ENCODE peak calls at places on chromosome 13, in ten cellular contexts. C is cardiac muscle cell; B is CD8-positive, alpha-beta T cell; V is left ventricle myocardium inferior; K is stomach; F is psoas muscle; W is adrenal gland; O is spleen; E is lung; J is PC-3. N is an unnamed sample. For H3K4me1, the result is how much of the 10 kb centered on the place peaks cover.

GRCh38 chr13:80529734-80530133 is 188.8 kb upstream of the SPRY2 start:
- DNase-seq in C (no peak), B (no peak), V (no peak), K (no peak), F (no peak), W (no peak), O (no peak), E (no peak), J (peak), N (no peak)

GRCh38 chr13:50838031-50838430 is 5.5 kb downstream of the DLEU7 start:
- DNase-seq in C (no peak), B (no peak), V (no peak), K (no peak), F (no peak), W (no peak), O (no peak), E (no peak), J (no peak), N (no peak)

GRCh38 chr13:38967446-38967845 is 23.2 kb downstream of the STOML3 start:
- DNase-seq in C (no peak), B (no peak), V (no peak), K (no peak), F (no peak), W (no peak), O (no peak), E (no peak), J (no peak), N (no peak)

GRCh38 chr13:59086147-59086546 is 1077.6 kb downstream of the DIAPH3 start:
- DNase-seq in C (peak), B (no peak), V (no peak), K (no peak), F (no peak), W (no peak), O (no peak), E (no peak), J (peak), N (no peak)

GRCh38 chr13:111976474-111977183 is 90.3 kb upstream of the SOX1 start:
- DNase-seq in C (no peak), B (no peak), V (no peak), K (no peak), F (no peak), W (no peak), O (no peak), E (no peak), J (no peak), N (no peak)

GRCh38 chr13:73141292-73141771 is 82.5 kb downstream of the KLF5 start:
- DNase-seq in C (peak), B (no peak), V (no peak), K (peak), F (no peak), W (no peak), O (no peak), E (no peak), J (no peak), N (no peak)

GRCh38 chr13:113053376-113053775 is 52.2 kb upstream of the F7 start:
- DNase-seq in C (no peak), B (no peak), V (no peak), K (no peak), F (no peak), W (no peak), O (peak), E (no peak), J (no peak), N (no peak)

GRCh38 chr13:50901701-50902100 is 7.9 kb upstream of the RNASEH2B start:
- DNase-seq in C (no peak), B (no peak), V (no peak), K (no peak), F (no peak), W (no peak), O (no peak), E (no peak), J (no peak), N (no peak)

GRCh38 chr13:113654591-113655357 is 3.2 kb downstream of the ATP4B start:
- DNase-seq in C (no peak), B (no peak), V (peak), K (peak), F (no peak), W (peak), O (peak), E (no peak), J (no peak), N (no peak)

DNA sequence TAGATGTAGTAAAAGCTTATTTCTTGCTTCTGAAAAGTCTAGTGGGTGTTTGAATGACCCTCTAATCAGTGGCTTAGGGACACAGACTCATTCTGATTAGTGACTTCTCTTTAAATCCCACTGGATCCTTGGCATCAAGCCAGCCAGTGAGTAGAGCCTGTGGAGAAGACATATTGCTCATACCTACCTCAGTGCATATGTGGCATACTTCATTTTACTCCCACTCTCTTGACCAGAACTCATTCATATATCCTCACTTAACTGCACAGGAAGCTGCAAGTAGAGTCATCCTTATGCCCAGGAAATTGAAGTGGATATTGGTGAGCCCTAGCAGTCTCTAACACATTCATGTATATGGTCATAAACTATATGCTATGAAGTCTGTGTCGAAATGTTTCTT is 148.3 kb downstream of the PDS5B start:
- DNase-seq in C (peak), B (no peak), V (no peak), K (no peak), F (no peak), W (peak), O (no peak), E (no peak), J (peak), N (no peak)
- H3K4me1 ChIP-seq in C (under half), B (under half), V (under half), K (under half), F (under half), W (under half), O (under half), E (under half), J (under half), N (under half)

GRCh38 chr13:26718872-26719271 is 41.7 kb downstream of the GPR12 start:
- DNase-seq in C (no peak), B (no peak), V (no peak), K (no peak), F (no peak), W (no peak), O (no peak), E (no peak), J (no peak), N (no peak)

GRCh38 chr13:26716984-26717383 is 43.6 kb downstream of the GPR12 start:
- DNase-seq in C (no peak), B (no peak), V (no peak), K (no peak), F (no peak), W (no peak), O (no peak), E (no peak), J (no peak), N (no peak)

GRCh38 chr13:26721251-26721939 is 39.2 kb downstream of the GPR12 start:
- DNase-seq in C (no peak), B (peak), V (no peak), K (peak), F (peak), W (no peak), O (peak), E (no peak), J (no peak), N (no peak)

GRCh38 chr13:26718146-26718545 is 42.4 kb downstream of the GPR12 start:
- DNase-seq in C (no peak), B (no peak), V (no peak), K (no peak), F (no peak), W (no peak), O (no peak), E (no peak), J (no peak), N (no peak)

DNA sequence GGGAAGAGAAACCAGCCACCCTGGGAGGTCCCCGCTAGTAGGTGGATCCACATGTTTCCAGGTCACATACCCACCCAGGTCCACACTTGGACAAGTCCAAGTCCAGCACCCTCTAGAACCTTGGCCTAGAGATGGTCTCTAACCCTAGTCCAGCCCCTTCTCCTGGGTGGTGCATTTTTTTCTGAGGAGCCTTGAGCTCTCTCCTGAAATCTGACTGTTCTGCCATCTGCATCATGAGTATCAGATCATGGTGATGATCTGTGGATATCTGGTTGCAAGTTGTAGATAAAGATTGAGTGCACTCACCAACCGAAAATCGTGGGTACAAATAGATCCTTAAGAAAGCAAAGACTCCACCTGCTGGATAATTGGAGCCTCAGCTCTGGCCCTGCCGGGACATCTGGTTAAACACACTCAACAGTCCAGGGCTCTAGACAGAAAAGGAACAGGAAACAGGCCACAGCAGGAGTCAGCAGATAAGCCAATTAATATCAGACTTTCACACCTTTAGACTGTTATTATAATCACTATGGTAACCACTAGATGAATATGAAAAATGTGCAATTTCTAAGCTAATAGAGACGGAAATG is 41.1 kb downstream of the GPR12 start:
- DNase-seq in C (peak), B (no peak), V (no peak), K (no peak), F (no peak), W (no peak), O (no peak), E (no peak), J (peak), N (no peak)
- TF ChIP-seq CTCF in C (peak), B (no peak), V (peak), K (no peak), F (no peak), W (no peak), O (no peak), E (no peak), J (peak), N (peak)

GRCh38 chr13:34162545-34162936 is 344.6 kb downstream of the RFC3 start:
- DNase-seq in C (peak), B (no peak), V (no peak), K (no peak), F (no peak), W (no peak), O (no peak), E (no peak), J (no peak), N (no peak)
- H3K27ac ChIP-seq in C (peak), B (no peak), V (peak), K (peak), F (peak), W (no peak), O (no peak), E (peak), J (peak), N (no peak)

GRCh38 chr13:99045396-99045795 is 67.5 kb upstream of the DOCK9 start:
- DNase-seq in C (no peak), B (no peak), V (no peak), K (no peak), F (no peak), W (no peak), O (no peak), E (no peak), J (no peak), N (no peak)
- H3K4me1 ChIP-seq in C (under half), B (half or more), V (under half), K (under half), F (under half), W (under half), O (under half), E (under half), J (half or more), N (under half)

GRCh38 chr13:34808649-34809048 is 133.4 kb upstream of the NBEA start:
- DNase-seq in C (no peak), B (no peak), V (no peak), K (no peak), F (no peak), W (no peak), O (no peak), E (no peak), J (no peak), N (no peak)

GRCh38 chr13:34805347-34805746 is 136.7 kb upstream of the NBEA start:
- DNase-seq in C (no peak), B (no peak), V (no peak), K (no peak), F (no peak), W (no peak), O (no peak), E (no peak), J (peak), N (no peak)

DNA sequence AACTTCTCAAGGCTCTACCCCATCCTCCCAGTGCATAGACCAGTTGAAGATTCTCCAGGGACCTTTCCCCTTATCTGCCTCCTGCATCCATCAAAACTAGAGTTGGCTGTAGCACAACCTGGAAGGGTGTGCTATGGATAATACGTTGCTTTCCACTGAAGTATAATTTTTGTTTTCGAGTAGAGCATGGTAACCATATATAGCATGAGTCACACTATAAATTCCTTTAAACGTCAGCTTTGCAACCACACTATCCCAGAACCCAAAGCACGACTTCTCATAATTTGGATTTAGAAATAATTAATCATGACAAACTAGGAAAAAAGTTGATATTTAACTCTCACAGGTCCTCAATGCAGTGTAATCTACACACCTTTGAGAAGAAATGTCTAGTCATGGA is 138.3 kb upstream of the NBEA start:
- DNase-seq in C (no peak), B (no peak), V (no peak), K (no peak), F (no peak), W (no peak), O (no peak), E (no peak), J (peak), N (no peak)
- TF ChIP-seq CTCF in C (no peak), B (no peak), V (no peak), K (no peak), F (no peak), W (no peak), O (no peak), E (no peak), J (no peak), N (no peak)

DNA sequence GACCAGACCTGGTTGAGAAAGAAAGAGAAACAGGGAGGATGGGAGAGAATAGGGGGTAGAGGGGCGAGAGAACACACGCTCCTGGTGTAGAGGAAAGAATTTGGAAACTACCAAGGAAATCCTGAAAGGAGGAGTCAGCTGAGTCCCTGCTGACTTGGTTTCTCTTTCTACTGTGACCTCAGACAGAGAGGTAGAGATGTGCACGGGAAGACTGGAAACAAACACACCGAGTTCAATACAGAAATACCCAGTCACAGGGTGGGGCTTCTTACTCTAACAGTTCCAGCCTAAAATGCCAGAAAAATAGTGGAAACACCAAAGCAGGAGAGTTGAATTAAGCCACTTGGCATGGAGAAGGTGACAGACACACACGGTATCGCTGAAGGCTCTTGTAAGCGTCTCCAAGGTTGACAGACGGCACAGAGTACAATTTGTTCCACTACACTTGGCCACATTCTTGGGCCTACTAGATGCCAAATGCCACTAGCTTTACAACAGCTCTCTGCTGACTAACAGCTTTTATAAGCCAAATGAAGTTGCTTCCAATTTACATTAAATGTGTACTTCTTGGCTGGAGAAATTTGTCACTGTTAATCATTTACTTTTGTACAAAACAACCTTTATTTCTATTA is 28.0 kb downstream of the LATS2 start:
- DNase-seq in C (peak), B (no peak), V (no peak), K (peak), F (no peak), W (peak), O (no peak), E (peak), J (peak), N (peak)
- H3K27ac ChIP-seq in C (no peak), B (no peak), V (peak), K (peak), F (peak), W (peak), O (no peak), E (peak), J (peak), N (no peak)

GRCh38 chr13:26989261-26990007 is 182.2 kb downstream of the USP12 start:
- DNase-seq in C (no peak), B (no peak), V (no peak), K (no peak), F (no peak), W (no peak), O (no peak), E (no peak), J (no peak), N (no peak)
- H3K4me1 ChIP-seq in C (under half), B (under half), V (under half), K (under half), F (under half), W (under half), O (under half), E (under half), J (under half), N (under half)

DNA sequence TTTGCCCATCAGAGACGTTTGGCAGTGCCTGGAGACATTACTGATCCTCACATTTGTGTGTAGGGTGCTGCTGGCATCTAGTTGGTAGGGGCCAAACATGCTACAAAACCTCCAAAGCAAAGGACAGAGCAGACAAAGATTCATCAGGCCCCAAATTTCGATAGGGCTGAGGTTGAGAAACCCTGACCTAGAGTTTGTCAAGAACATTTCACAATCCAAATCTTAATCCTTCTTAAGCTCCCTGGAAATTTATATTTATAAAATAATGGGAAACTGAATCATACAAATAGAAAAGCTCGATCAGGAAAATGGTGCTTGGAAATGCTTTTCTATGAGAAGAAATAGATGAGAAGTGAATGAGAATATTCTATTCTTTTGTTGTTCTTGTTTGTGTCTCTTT is 273.6 kb downstream of the DCT start:
- DNase-seq in C (no peak), B (no peak), V (no peak), K (no peak), F (no peak), W (no peak), O (no peak), E (no peak), J (no peak), N (no peak)
- TF ChIP-seq CTCF in C (no peak), B (no peak), V (no peak), K (no peak), F (no peak), W (no peak), O (no peak), E (no peak), J (no peak), N (no peak)